ENCODE peak calls at places on chromosomes 5 and 9, in five cellular contexts. Q is RPMI7951; A is fibroblast of lung; Z is stimulated activated CD8-positive, alpha-beta memory T cell treated with anti-CD3 and anti-CD28 coated beads, Interleukin-7, amount 100 ng/mL, for 24 hours; E is activated naive CD4-positive, alpha-beta T cell treated with anti-CD3 and anti-CD28 coated beads for 36 hours. R is an unnamed sample.

GRCh38 chr9:84759300-84759750 is 89.8 kb downstream of the NTRK2 start:
- DNase-seq in Q (no peak), A (no peak), Z (no peak), E (peak), R (no peak)

GRCh38 chr5:115450741-115451140 is 93.8 kb downstream of the FEM1C start:
- DNase-seq in Q (peak), A (peak), Z (no peak), E (no peak), R (no peak)

GRCh38 chr5:124239572-124239971 is 506.9 kb downstream of the ZNF608 start:
- DNase-seq in Q (peak), A (no peak), Z (no peak), E (no peak), R (no peak)

GRCh38 chr5:77232959-77233358 is 22.5 kb downstream of the PDE8B start:
- DNase-seq in Q (no peak), A (no peak), Z (no peak), E (no peak), R (no peak)

GRCh38 chr5:150497274-150497988 is 10.5 kb upstream of the NDST1 start:
- DNase-seq in Q (peak), A (peak), Z (no peak), E (no peak), R (no peak)

GRCh38 chr9:16223074-16223871 is 647.2 kb downstream of the BNC2 start:
- DNase-seq in Q (no peak), A (peak), Z (no peak), E (no peak), R (peak)

GRCh38 chr5:40030661-40031060 is 605.9 kb upstream of the DAB2 start:
- DNase-seq in Q (no peak), A (no peak), Z (no peak), E (no peak), R (no peak)

GRCh38 chr9:93525476-93525875 is 50.9 kb upstream of the PHF2 start:
- DNase-seq in Q (no peak), A (no peak), Z (no peak), E (no peak), R (no peak)

GRCh38 chr9:70924905-70925547 is 196.4 kb downstream of the TRPM3 start:
- DNase-seq in Q (peak), A (peak), Z (no peak), E (peak), R (peak)

GRCh38 chr5:67404261-67405100 is 207.9 kb upstream of the CD180 start:
- DNase-seq in Q (peak), A (peak), Z (no peak), E (no peak), R (no peak)

GRCh38 chr9:73685786-73686185 is 534.1 kb downstream of the ANXA1 start:
- DNase-seq in Q (no peak), A (no peak), Z (no peak), E (no peak), R (no peak)

GRCh38 chr5:122492675-122493074 is 180.6 kb downstream of the SNCAIP start:
- DNase-seq in Q (peak), A (peak), Z (no peak), E (no peak), R (no peak)

GRCh38 chr5:125489146-125489545 is 742.7 kb upstream of the ZNF608 start:
- DNase-seq in Q (no peak), A (no peak), Z (no peak), E (no peak), R (no peak)

GRCh38 chr9:131228988-131229387 is 47.3 kb downstream of the FAM78A start:
- DNase-seq in Q (no peak), A (peak), Z (no peak), E (no peak), R (no peak)

GRCh38 chr5:64505769-64506566 is at the start of gene RGS7BP:
- DNase-seq in Q (peak), A (peak), Z (no peak), E (peak), R (peak)

GRCh38 chr5:51829226-51829625 is 446.0 kb downstream of the ISL1 start:
- DNase-seq in Q (peak), A (no peak), Z (no peak), E (no peak), R (no peak)

GRCh38 chr9:111066427-111066826 is 28.2 kb upstream of the LPAR1 start:
- DNase-seq in Q (peak), A (peak), Z (no peak), E (no peak), R (no peak)

GRCh38 chr9:93059960-93060591 is 1.6 kb downstream of the SUSD3 start:
- DNase-seq in Q (no peak), A (no peak), Z (no peak), E (no peak), R (no peak)

GRCh38 chr9:114910541-114910940 is 19.9 kb downstream of the TNFSF8 start:
- DNase-seq in Q (peak), A (no peak), Z (no peak), E (no peak), R (no peak)

GRCh38 chr5:12237837-12238575 is 333.8 kb upstream of the CTNND2 start:
- DNase-seq in Q (no peak), A (no peak), Z (no peak), E (no peak), R (no peak)

GRCh38 chr5:59296317-59297264 is 596.9 kb downstream of the PDE4D start:
- DNase-seq in Q (peak), A (peak), Z (no peak), E (no peak), R (no peak)

GRCh38 chr5:149550267-149550582 is 1.0 kb downstream of the CSNK1A1 start:
- DNase-seq in Q (peak), A (peak), Z (no peak), E (peak), R (no peak)

GRCh38 chr5:140312067-140312790 is 9.3 kb upstream of the PFDN1 start:
- DNase-seq in Q (peak), A (peak), Z (no peak), E (peak), R (no peak)

GRCh38 chr9:100427366-100428263 is 672 bp downstream of the MSANTD3 start:
- DNase-seq in Q (peak), A (peak), Z (no peak), E (peak), R (no peak)

GRCh38 chr5:44536650-44537260 is 147.5 kb upstream of the FGF10 start:
- DNase-seq in Q (peak), A (peak), Z (no peak), E (peak), R (peak)

GRCh38 chr5:125487231-125487630 is 740.8 kb upstream of the ZNF608 start:
- DNase-seq in Q (peak), A (no peak), Z (no peak), E (no peak), R (no peak)

GRCh38 chr5:139838381-139839197 is 43.0 kb downstream of the PSD2 start:
- DNase-seq in Q (no peak), A (no peak), Z (no peak), E (no peak), R (peak)

GRCh38 chr5:80755634-80756033 is 100.9 kb upstream of the DHFR start:
- DNase-seq in Q (peak), A (no peak), Z (no peak), E (peak), R (no peak)

GRCh38 chr5:181035991-181036815 is 3.9 kb upstream of the BTNL9 start:
- DNase-seq in Q (peak), A (no peak), Z (no peak), E (no peak), R (no peak)

GRCh38 chr5:38548064-38548759 is 8.2 kb downstream of the LIFR start:
- DNase-seq in Q (peak), A (no peak), Z (no peak), E (no peak), R (no peak)

GRCh38 chr9:137056739-137057407 is 3.0 kb upstream of the ENTPD2 start:
- DNase-seq in Q (no peak), A (no peak), Z (no peak), E (no peak), R (no peak)

GRCh38 chr9:78575791-78576190 is 278.9 kb downstream of the PSAT1 start:
- DNase-seq in Q (no peak), A (no peak), Z (no peak), E (no peak), R (no peak)

GRCh38 chr5:83360573-83360972 is 111.0 kb upstream of the VCAN start:
- DNase-seq in Q (no peak), A (no peak), Z (no peak), E (no peak), R (no peak)

GRCh38 chr5:177312649-177313181 is 1.0 kb upstream of the MXD3 start:
- DNase-seq in Q (peak), A (peak), Z (no peak), E (peak), R (peak)

GRCh38 chr5:119285070-119285916 is 70.5 kb upstream of the TNFAIP8 start:
- DNase-seq in Q (no peak), A (no peak), Z (no peak), E (no peak), R (no peak)